ENCODE peak calls at places on chromosomes 1 and 21, in four cellular contexts. J is A549, T is Panc1, Y is SK-N-SH. N is an unnamed sample. For H3K4me1, the result is how much of the 10 kb centered on the place peaks cover.

GRCh38 chr1:247118946-247119446 is 14.8 kb upstream of the ZNF669 start:
- DNase-seq in T (peak), J (peak), Y (peak), N (peak)

GRCh38 chr1:171286032-171286705 is 27.8 kb upstream of the FMO4 start:
- DNase-seq in J (no peak), T (no peak), Y (no peak), N (no peak)

GRCh38 chr1:91582431-91582921 is 81.8 kb downstream of the CDC7 start:
- DNase-seq in T (no peak), Y (no peak), J (peak), N (no peak)

GRCh38 chr1:2231667-2232254 is 3.6 kb downstream of the SKI start:
- DNase-seq in T (no peak), Y (peak), J (no peak), N (peak)

GRCh38 chr1:45005761-45006160 is 5.4 kb downstream of the HECTD3 start:
- DNase-seq in Y (no peak), T (no peak), J (no peak), N (no peak)

GRCh38 chr1:161840363-161840762 is 74.2 kb downstream of the ATF6 start:
- DNase-seq in J (no peak), T (no peak), Y (no peak), N (no peak)

GRCh38 chr1:111417755-111418154 is 9.8 kb downstream of the OVGP1 start:
- DNase-seq in J (no peak), T (no peak), Y (no peak), N (peak)

GRCh38 chr1:153944005-153944821 is 2.3 kb downstream of the DENND4B start:
- DNase-seq in T (no peak), Y (peak), J (no peak), N (no peak)

GRCh38 chr1:235597867-235598553 is 51.6 kb downstream of the GNG4 start:
- DNase-seq in J (peak), T (no peak), Y (no peak), N (peak)

GRCh38 chr1:204711103-204711946 is 25.8 kb upstream of the LRRN2 start:
- DNase-seq in J (no peak), Y (no peak), T (no peak), N (peak)

GRCh38 chr1:201254625-201255469 is 28.5 kb upstream of the PKP1 start:
- DNase-seq in T (no peak), J (peak), Y (peak), N (peak)

GRCh38 chr1:172746091-172746949 is 87.4 kb downstream of the FASLG start:
- DNase-seq in J (peak), T (peak), Y (no peak), N (no peak)

GRCh38 chr1:56017336-56017735 is 562.0 kb downstream of the PLPP3 start:
- DNase-seq in Y (no peak), J (no peak), T (no peak), N (no peak)

GRCh38 chr1:143698016-143698415 is 273.8 kb downstream of the FAM72C start:
- DNase-seq in J (peak), Y (peak), T (no peak), N (peak)

GRCh38 chr1:244089561-244089960 is 38.5 kb downstream of the ZBTB18 start:
- DNase-seq in T (no peak), Y (no peak), J (no peak), N (no peak)

GRCh38 chr1:39110325-39110851 is 84.2 kb downstream of the NDUFS5 start:
- DNase-seq in J (no peak), Y (no peak), T (no peak), N (no peak)

GRCh38 chr1:221840511-221841243 is 98.8 kb upstream of the DUSP10 start:
- DNase-seq in T (no peak), J (no peak), Y (no peak), N (no peak)
- H3K4me1 ChIP-seq in T (under half), J (under half), Y (under half), N (under half)

DNA sequence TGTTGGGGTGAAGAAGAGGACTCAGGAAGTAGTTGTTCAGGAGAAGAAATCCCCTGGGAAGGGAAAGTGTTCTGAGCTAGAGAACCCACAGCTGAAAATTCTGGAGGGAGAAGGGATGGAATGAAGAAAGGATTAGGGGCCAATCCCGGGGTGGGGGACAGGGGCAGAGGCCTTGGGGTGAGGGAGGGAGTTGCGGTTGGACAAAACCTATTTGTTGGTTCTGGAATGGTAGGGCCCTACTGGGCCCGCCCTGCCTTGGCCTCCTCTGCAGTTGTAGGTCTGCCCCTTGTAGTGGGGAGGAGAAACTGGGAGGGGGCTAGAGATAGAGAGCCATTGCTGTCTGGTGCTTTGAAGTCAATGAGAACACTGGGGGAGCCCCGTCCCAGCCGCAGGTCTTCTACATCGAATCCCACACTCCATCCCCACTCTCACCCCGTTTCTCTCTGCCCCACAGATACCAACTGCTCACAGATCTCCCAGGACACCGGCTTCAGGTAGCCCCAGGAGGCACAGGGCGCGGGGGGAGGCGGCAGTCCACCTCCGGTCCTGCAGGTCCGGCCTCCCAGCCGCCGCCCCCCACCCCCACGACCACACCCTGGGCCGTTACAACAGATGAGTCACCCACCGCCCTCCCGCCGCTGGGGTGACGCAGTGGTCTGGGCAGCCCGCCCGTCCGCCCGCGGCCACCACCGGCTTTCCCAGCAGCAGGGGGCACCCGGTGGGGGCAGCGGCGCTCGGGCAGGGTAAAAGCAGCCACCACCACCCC is 1.1 kb downstream of the TAGLN2 start:
- DNase-seq in T (no peak), J (peak), Y (peak), N (peak)
- TF ChIP-seq CTCF in T (no peak), J (no peak), Y (peak), N (no peak)

DNA sequence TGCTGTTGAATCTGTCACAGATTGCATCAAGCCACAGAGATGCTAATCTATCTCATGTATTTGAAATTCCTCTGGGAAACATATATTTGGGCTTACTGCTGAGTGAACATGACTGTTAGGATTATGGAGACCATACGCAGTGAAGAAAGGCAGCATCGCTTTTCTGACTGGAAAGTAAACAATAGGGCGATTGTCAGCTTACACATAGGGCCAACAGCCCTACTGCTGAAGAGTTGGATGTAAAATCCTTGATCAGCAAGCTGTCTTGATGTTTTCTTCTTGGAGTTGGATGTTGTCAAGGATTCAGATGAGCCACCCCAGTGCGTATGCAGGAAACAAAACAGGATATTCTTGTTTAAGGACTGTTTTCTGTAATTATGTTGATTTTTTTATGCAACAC is 368.6 kb upstream of the ADGRL2 start:
- DNase-seq in Y (no peak), T (no peak), J (no peak), N (no peak)
- TF ChIP-seq REST in Y (no peak), T (no peak), J (no peak), N (no peak)

GRCh38 chr1:12616709-12617373 is 1.2 kb downstream of the DHRS3 start:
- DNase-seq in J (no peak), T (no peak), Y (peak), N (no peak)
- H3K4me1 ChIP-seq in J (under half), T (half or more), Y (under half), N (under half)

GRCh38 chr1:230067441-230067870 is 418 bp downstream of the GALNT2 start:
- DNase-seq in J (peak), Y (peak), T (no peak), N (peak)

GRCh38 chr1:230066466-230067404 is at the start of gene GALNT2:
- DNase-seq in T (no peak), J (peak), Y (peak), N (peak)

GRCh38 chr1:230069813-230070212 is 2.8 kb downstream of the GALNT2 start:
- DNase-seq in T (no peak), J (no peak), Y (no peak), N (no peak)

GRCh38 chr1:230068952-230069684 is 2.1 kb downstream of the GALNT2 start:
- DNase-seq in J (no peak), T (no peak), Y (peak), N (no peak)

DNA sequence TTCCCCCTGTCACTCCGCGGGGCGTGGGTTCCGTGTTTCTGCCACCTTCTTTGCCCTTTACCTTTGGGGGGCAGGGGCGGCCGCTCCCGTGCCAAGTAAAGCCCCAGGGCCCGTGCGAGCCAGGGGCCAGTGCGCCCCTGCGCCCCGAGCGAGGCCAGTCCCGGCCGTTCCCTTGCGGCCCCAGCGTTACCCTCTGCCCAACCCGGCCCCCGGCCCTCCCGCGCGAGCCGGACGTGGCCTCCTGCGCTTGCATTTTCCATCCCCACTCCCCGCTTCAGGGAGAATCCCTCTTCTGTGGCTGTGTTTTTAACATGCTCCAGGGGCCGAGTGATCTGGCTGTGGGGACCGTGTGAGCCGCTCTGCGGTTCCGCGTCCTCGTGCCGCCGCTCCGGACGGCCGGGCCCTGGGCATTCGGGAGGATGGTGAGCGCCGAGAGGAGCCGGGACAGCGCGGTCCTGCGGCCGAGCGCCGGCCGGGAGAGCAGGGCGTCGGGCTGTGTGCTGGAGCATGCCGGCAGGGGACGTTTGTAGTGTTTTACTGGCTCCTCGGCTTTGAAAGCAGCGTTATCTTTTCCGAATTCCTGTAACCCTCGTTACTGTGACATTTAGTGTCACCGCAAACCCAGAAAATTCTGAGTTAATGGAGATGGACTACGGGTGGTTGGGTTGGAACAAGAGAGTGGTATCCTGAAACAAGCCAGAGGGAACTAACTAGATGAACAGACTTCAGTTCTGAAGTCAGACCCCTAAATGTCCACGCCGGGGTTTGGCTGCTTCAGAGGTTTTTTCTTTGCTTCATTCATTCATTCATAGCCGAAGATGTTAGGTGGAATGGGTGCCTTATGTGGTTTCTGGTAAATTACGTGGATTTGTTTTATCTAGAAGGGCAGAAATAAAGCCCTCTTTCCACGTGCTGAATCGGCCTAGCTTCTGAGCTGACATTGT is 1.1 kb downstream of the GALNT2 start:
- DNase-seq in Y (peak), T (no peak), J (peak), N (peak)
- TF ChIP-seq CTCF in Y (peak), T (no peak), J (no peak), N (no peak)

DNA sequence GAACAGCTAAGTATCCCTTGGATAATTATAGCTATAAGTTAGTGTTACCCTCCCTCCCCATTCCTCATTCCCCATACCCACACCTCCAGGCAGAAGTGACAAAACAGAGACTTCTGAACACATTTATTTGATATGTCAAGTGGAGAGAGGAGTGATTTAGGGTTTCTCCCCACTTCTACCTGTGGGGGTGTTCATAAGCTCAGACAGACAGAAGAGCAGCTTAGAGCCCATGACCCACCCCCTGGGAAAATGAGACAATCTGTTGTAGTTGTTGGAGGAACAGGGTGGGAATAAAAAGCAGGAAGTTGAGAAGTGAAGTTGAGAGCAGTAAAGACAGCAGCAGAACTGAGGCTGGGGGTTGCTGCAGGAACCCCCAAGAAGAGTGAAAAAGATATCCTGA is 1.5 kb upstream of the LIX1L start:
- DNase-seq in J (no peak), Y (no peak), T (no peak), N (no peak)
- TF ChIP-seq REST in J (no peak), Y (no peak), T (no peak), N (no peak)

DNA sequence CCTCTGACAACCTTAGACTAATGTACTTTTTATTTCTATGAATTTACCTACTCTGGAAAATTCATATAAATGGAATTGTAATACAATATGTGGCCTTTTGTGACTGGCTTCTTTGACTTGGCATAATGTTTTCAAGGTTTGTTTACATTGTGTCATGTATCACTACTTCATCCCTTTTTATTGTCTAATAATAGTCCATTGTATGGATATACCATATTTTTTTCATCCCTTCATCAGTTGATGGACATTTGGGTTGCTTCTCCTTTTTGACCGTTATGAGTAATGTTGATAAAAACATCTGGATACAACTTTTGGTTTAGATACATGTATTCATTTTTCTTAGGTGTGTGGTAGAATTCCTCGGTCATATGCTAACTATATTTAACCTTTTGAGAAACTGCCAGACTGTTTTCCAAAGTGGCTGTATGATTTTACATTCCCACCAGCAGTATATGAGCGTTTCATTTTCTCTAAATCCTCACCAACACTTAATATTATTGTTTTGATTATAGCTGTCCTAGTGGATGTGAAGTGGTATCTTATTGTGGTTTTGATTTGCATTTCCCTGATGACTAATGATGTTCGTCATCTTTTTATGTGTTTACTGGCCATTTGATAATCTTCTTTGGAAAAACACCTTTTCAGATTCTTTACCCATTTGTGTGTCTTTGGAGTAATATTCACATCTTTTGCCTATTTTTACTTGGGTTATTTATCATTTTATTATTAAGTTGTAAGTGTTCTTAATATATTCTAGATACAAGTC is 3.5 kb downstream of the RO60 start:
- DNase-seq in Y (no peak), T (no peak), J (no peak), N (no peak)
- H3K4me1 ChIP-seq in Y (under half), T (under half), J (under half), N (under half)

GRCh38 chr21:36747815-36748381 is 49.0 kb downstream of the SIM2 start:
- DNase-seq in J (no peak), Y (peak), T (no peak), N (peak)
- TF ChIP-seq CTCF in J (no peak), Y (no peak), T (peak), N (no peak)

N was measured in GM23338.